ENCODE peak calls at places on chromosomes 5 and 9, in four cellular contexts. R is chondrocyte, K is A549, T is epithelial cell of esophagus. I is an unnamed sample.

GRCh38 chr5:73213566-73213998 is 40.6 kb downstream of the TMEM174 start:
- DNase-seq in T (no peak), R (no peak), K (peak; percentile 25), I (peak; percentile 74)

GRCh38 chr5:3595102-3595961 is at the start of gene IRX1:
- DNase-seq in K (no peak), R (no peak), T (peak; percentile 84), I (no peak)

GRCh38 chr9:99560561-99560960 is 261.1 kb upstream of the NR4A3 start:
- DNase-seq in R (no peak), T (no peak), K (no peak), I (no peak)

GRCh38 chr5:36590513-36591286 is 15.7 kb upstream of the SLC1A3 start:
- DNase-seq in K (no peak), T (no peak), R (no peak), I (no peak)

GRCh38 chr5:128469924-128470323 is 68.1 kb downstream of the FBN2 start:
- DNase-seq in K (no peak), T (no peak), R (no peak), I (no peak)

GRCh38 chr9:114206221-114206760 is 51.0 kb downstream of the COL27A1 start:
- DNase-seq in R (no peak), T (no peak), K (no peak), I (no peak)

GRCh38 chr5:36403601-36404311 is 102.1 kb upstream of the RANBP3L start:
- DNase-seq in R (no peak), K (no peak), T (no peak), I (peak; percentile 74)

GRCh38 chr9:306907-307306 is 92.2 kb downstream of the DOCK8 start:
- DNase-seq in R (no peak), T (peak; percentile 17), K (peak; percentile 28), I (no peak)

GRCh38 chr5:156686816-156687215 is 163.3 kb upstream of the PPP1R2B start:
- DNase-seq in K (no peak), R (no peak), T (no peak), I (no peak)

GRCh38 chr5:59276277-59276647 is 617.3 kb downstream of the PDE4D start:
- DNase-seq in R (no peak), T (no peak), K (no peak), I (no peak)

GRCh38 chr5:17282283-17283120 is 65.1 kb downstream of the BASP1 start:
- DNase-seq in T (no peak), K (no peak), R (no peak), I (no peak)

GRCh38 chr5:132854301-132854700 is 12.0 kb downstream of the GDF9 start:
- DNase-seq in T (no peak), K (no peak), R (no peak), I (no peak)

GRCh38 chr9:684950-685340 is 156.6 kb upstream of the DMRT1 start:
- DNase-seq in T (peak; percentile 91), K (no peak), R (no peak), I (no peak)

GRCh38 chr5:35618297-35618636 is 604 bp downstream of the SPEF2 start:
- DNase-seq in R (no peak), T (no peak), K (no peak), I (no peak)

GRCh38 chr9:72364679-72365524 is at the start of gene ZFAND5:
- DNase-seq in R (peak; percentile 100), T (peak; percentile 98), K (peak; percentile 98), I (peak; percentile 94)

GRCh38 chr5:157265714-157266285 is at the start of gene CYFIP2:
- DNase-seq in T (peak; percentile 43), K (peak; percentile 19), R (no peak), I (no peak)

GRCh38 chr9:19231126-19232035 is 888 bp downstream of the DENND4C start:
- DNase-seq in T (peak; percentile 26), K (peak; percentile 20), R (no peak), I (no peak)

GRCh38 chr9:127053908-127054307 is 68.5 kb downstream of the ANGPTL2 start:
- DNase-seq in K (no peak), R (no peak), T (no peak), I (no peak)

GRCh38 chr5:982377-983237 is 26.0 kb upstream of the NKD2 start:
- DNase-seq in K (peak; percentile 38), T (no peak), R (no peak), I (no peak)

GRCh38 chr5:6592611-6593010 is 40.2 kb downstream of the NSUN2 start:
- DNase-seq in K (no peak), T (peak; percentile 49), R (no peak), I (no peak)

GRCh38 chr9:112338561-112338960 is 5.1 kb upstream of the PTBP3 start:
- DNase-seq in T (peak; percentile 85), K (peak; percentile 87), R (no peak), I (no peak)

DNA sequence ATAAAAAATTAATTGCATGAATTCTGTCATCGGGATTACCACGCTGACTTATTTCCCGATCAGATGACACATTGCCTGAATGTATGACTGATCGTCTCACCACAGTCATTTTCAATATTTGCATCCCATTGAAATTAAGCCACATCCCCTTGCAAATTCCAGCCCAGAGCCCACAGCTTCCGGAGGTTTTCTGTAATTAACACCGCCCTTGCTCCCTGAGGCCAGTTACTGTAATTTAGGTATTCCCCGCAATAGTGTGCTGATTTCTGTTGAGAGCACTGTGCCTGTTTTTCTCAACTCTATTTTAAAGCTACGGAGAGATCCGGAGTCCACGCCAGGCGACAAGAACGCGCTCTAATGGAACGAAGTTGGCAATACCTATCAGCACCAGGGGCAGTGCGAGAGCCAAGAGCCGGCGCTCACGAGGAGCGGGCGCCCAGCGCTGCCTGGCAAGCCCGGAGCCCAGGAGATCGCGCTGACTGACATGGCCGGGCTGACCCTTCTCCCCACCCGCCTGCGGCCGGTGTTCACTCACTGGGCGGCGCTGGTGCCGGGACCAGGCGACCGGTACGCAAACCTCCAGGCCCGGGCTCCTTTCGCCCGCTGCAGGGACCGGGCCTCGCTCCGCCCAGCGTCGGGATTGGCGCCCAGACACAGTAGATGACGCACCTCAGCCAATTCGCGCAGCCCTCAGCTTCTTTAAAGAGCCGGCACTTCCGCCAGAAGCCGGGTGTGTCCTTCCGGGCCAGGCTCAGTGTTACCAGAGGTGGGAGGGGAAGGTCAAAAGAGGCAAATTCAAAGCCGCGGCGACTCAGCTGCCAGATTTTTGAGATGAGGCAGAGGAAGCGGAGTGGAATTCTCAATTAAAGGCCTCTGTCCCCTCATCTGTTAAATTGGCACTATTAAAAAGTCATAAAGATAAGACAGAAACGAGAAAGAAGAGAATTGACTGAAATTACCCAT is at the start of gene PLGRKT:
- DNase-seq in K (peak; percentile 94), T (peak; percentile 93), R (peak; percentile 94), I (peak; percentile 64)
- TF ChIP-seq CTCF in K (no peak), T (peak; percentile 19), R (peak; percentile 66), I (peak; percentile 19)

DNA sequence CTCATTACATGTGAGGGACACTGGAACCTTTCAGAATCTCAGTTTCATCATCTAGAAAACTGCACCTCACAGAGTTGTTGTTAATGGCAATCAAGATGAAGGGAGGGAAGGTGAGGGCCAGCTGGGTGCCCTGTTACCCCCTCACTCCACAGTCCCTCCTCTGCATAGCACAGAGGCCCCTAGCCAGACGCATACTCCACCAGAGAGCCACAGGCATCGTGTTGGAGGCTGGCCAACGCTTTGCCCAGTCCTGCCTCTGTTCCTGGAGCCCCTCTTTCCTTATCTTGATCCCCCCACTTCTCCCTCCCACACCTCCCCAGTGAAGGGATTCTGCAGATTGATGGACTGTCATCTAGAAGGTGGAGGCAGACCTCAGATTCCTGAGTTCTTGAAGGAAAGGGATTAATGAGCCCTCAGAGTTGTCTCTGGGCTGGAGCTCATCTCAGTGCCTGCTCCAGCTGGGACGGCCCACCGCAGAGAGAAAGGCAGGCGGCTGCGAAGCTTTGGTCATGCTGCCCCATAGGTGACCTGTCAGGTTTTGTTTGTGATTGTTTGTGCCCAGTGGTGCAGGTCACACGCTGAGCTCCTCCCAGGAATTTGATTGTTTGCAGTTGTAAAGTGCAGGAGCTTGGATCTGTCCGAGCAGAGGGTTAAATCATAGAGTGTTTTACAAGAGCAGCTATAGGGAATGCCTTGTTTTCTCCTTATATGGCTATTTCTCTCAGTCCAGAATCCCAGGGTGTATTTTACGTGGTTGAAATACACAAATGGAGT is 487.3 kb downstream of the CCDC171 start:
- DNase-seq in T (no peak), R (no peak), K (peak; percentile 36), I (peak; percentile 90)
- TF ChIP-seq CTCF in T (no peak), R (no peak), K (no peak), I (no peak)

DNA sequence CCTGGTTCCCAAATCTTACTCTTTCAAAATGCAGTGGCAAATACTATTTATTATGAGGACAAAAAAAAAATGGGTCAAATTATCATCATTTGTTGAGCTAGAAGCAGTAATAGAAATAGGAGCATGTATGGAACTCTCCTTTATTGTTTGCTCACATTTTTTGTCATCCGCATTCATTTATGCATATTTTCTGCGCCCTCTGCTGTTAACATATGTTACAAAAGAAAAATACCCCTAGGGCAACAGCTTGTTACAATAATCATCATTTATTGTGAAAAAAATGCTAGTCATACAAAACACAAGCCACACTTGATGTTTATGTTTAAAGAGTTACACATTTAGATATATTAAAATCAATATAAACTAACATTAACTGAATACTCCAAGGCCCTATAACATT is 328.2 kb downstream of the TUSC1 start:
- DNase-seq in T (peak; percentile 0), R (no peak), K (peak; percentile 1), I (no peak)
- TF ChIP-seq CTCF in T (no peak), R (no peak), K (no peak), I (no peak)

GRCh38 chr5:57085306-57086081 is 88.4 kb upstream of the GPBP1 start:
- DNase-seq in R (no peak), T (peak; percentile 16), K (no peak), I (no peak)

GRCh38 chr5:57082441-57083067 is 91.3 kb upstream of the GPBP1 start:
- DNase-seq in K (peak; percentile 22), T (peak; percentile 61), R (no peak), I (peak; percentile 4)
- TF ChIP-seq CTCF in K (no peak), T (peak; percentile 68), R (peak; percentile 71), I (peak; percentile 25)

GRCh38 chr5:64971538-64971937 is 202.8 kb downstream of the CWC27 start:
- DNase-seq in K (no peak), R (no peak), T (no peak), I (no peak)
- TF ChIP-seq CTCF in K (no peak), R (peak; percentile 73), T (no peak), I (peak; percentile 11)

GRCh38 chr9:12980482-12980881 is 205.7 kb downstream of the LURAP1L start:
- DNase-seq in T (no peak), K (no peak), R (no peak), I (no peak)
- TF ChIP-seq CTCF in T (no peak), K (no peak), R (no peak), I (no peak)

DNA sequence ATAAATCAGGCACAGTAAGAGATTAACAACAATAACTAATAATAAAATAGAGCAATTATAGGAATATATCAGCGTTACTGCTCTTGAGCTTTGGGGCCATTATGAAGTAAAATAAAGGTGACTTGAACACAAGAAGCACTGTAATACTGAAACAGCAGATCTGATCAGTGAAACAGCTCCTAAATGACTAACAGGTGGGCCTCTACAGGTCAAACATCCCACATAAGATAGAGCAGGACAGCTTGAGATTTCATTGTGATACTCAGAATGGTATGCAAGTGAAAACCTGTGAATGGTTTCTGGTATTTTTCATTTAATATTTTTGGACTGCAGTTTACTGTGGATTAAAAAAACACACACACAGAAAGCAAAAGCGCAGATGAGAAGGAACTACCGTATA is 24.0 kb upstream of the MAP3K1 start:
- DNase-seq in R (no peak), K (no peak), T (no peak), I (no peak)
- TF ChIP-seq CTCF in R (no peak), K (no peak), T (no peak), I (no peak)